ENCODE peak calls at places on chromosomes 6 and 20, in four cellular contexts. X is lower leg skin, B is IMR-90, O is cardiac muscle cell. W is an unnamed sample.

GRCh38 chr6:145732788-145733187 is 2.5 kb downstream of the EPM2A start:
- DNase-seq in X (no peak), B (no peak), O (no peak), W (no peak)

GRCh38 chr6:124955108-124955851 is 7.0 kb upstream of the RNF217 start:
- DNase-seq in X (no peak), B (no peak), O (peak), W (no peak)

GRCh38 chr6:2909718-2910117 is 6.6 kb upstream of the SERPINB9 start:
- DNase-seq in X (no peak), B (peak), O (no peak), W (no peak)

GRCh38 chr6:113500221-113500620 is 356.9 kb upstream of the MARCKS start:
- DNase-seq in X (no peak), B (no peak), O (no peak), W (no peak)

GRCh38 chr20:50193169-50193850 is 2.7 kb downstream of the CEBPB start:
- DNase-seq in X (no peak), B (peak), O (no peak), W (no peak)

GRCh38 chr20:17624551-17625245 is 54.8 kb downstream of the DSTN start:
- DNase-seq in X (peak), B (no peak), O (no peak), W (no peak)

GRCh38 chr20:51668515-51668914 is 99.7 kb downstream of the ATP9A start:
- DNase-seq in X (no peak), B (no peak), O (no peak), W (no peak)

GRCh38 chr6:44087623-44088022 is 39.6 kb downstream of the MRPL14 start:
- DNase-seq in X (no peak), B (no peak), O (no peak), W (no peak)

GRCh38 chr6:35691027-35691824 is 2.5 kb upstream of the FKBP5 start:
- DNase-seq in X (peak), B (peak), O (no peak), W (no peak)

GRCh38 chr6:15879372-15880261 is 216.8 kb upstream of the DTNBP1 start:
- DNase-seq in X (peak), B (peak), O (peak), W (peak)

GRCh38 chr20:25336561-25337422 is 53.8 kb downstream of the ABHD12 start:
- DNase-seq in X (no peak), B (peak), O (peak), W (no peak)
- TF ChIP-seq CTCF in X (no peak), B (peak), O (peak), W (peak)

GRCh38 chr6:136927313-136927712 is 5.2 kb downstream of the SLC35D3 start:
- DNase-seq in X (no peak), B (peak), O (no peak), W (no peak)
- TF ChIP-seq CTCF in X (no peak), B (peak), O (peak), W (peak)

GRCh38 chr6:87277123-87277522 is 45.3 kb upstream of the SMIM8 start:
- DNase-seq in X (no peak), B (peak), O (peak), W (no peak)
- TF ChIP-seq CTCF in X (no peak), B (peak), O (peak), W (peak)

GRCh38 chr6:110049696-110050465 is 71.8 kb downstream of the GPR6 start:
- DNase-seq in X (no peak), B (no peak), O (no peak), W (no peak)

GRCh38 chr6:110054664-110055386 is 76.7 kb downstream of the GPR6 start:
- DNase-seq in X (no peak), B (no peak), O (no peak), W (no peak)

GRCh38 chr6:110055387-110055735 is 77.2 kb downstream of the GPR6 start:
- DNase-seq in X (no peak), B (no peak), O (no peak), W (no peak)

GRCh38 chr6:110048221-110048875 is 70.2 kb downstream of the GPR6 start:
- DNase-seq in X (no peak), B (no peak), O (no peak), W (no peak)

GRCh38 chr6:110053395-110054240 is 75.5 kb downstream of the GPR6 start:
- DNase-seq in X (no peak), B (peak), O (peak), W (peak)
- TF ChIP-seq CTCF in X (no peak), B (peak), O (peak), W (peak)

W was measured in HFF-Myc.